ENCODE peak calls at places on chromosomes 6 and 20, in four cellular contexts. R is HCT116, K is mammary epithelial cell, B is H9. D is an unnamed sample.
A peak's percentile ranks its signal among the peaks of the same experiment; 100 is the strongest.

GRCh38 chr6:21437583-21437982 is 156.0 kb upstream of the SOX4 start:
- DNase-seq in R (no peak), K (no peak), B (no peak), D (no peak)

GRCh38 chr6:136964368-136964767 is 42.3 kb downstream of the SLC35D3 start:
- DNase-seq in R (no peak), K (no peak), B (no peak), D (no peak)

GRCh38 chr6:7784706-7785105 is 58.8 kb downstream of the BMP6 start:
- DNase-seq in R (no peak), K (no peak), B (no peak), D (no peak)

GRCh38 chr6:32838114-32838958 is at the start of gene TAP2:
- DNase-seq in R (peak; percentile 79), K (peak; percentile 88), B (peak; percentile 92), D (peak; percentile 96)

GRCh38 chr20:38307371-38308046 is 3.6 kb downstream of the BPI start:
- DNase-seq in R (no peak), K (peak; percentile 61), B (no peak), D (no peak)

GRCh38 chr6:37657117-37657886 is 40.4 kb downstream of the MDGA1 start:
- DNase-seq in R (peak; percentile 47), K (peak; percentile 89), B (no peak), D (no peak)

GRCh38 chr6:42784739-42785498 is 3.1 kb downstream of the BICRAL start:
- DNase-seq in R (no peak), K (no peak), B (no peak), D (no peak)

GRCh38 chr6:116220172-116220571 is 33.7 kb downstream of the TSPYL4 start:
- DNase-seq in R (no peak), K (no peak), B (no peak), D (no peak)

GRCh38 chr6:18269253-18269652 is 4.9 kb upstream of the DEK start:
- DNase-seq in R (no peak), K (peak; percentile 53), B (no peak), D (peak; percentile 64)

GRCh38 chr6:96391776-96392175 is 129.8 kb upstream of the UFL1 start:
- DNase-seq in R (no peak), K (no peak), B (peak; percentile 86), D (peak; percentile 7)

GRCh38 chr6:74611220-74611619 is 594.6 kb downstream of the COL12A1 start:
- DNase-seq in R (no peak), K (no peak), B (no peak), D (no peak)

GRCh38 chr6:43308101-43308989 is at the start of gene CRIP3:
- DNase-seq in R (no peak), K (peak; percentile 40), B (peak; percentile 91), D (no peak)

GRCh38 chr6:17984822-17985660 is 2.4 kb downstream of the KIF13A start:
- DNase-seq in R (no peak), K (peak; percentile 16), B (no peak), D (no peak)

GRCh38 chr20:31497838-31498540 is 16.3 kb upstream of the HM13 start:
- DNase-seq in R (peak; percentile 15), K (no peak), B (no peak), D (no peak)

GRCh38 chr20:5662769-5663168 is 87.4 kb upstream of the SHLD1 start:
- DNase-seq in R (no peak), K (no peak), B (no peak), D (no peak)

GRCh38 chr20:263701-264100 is 6.2 kb downstream of the DEFB132 start:
- DNase-seq in R (no peak), K (no peak), B (no peak), D (no peak)

GRCh38 chr20:19583532-19584175 is 174.4 kb upstream of the RIN2 start:
- DNase-seq in R (peak; percentile 13), K (peak; percentile 22), B (peak; percentile 91), D (peak; percentile 48)

GRCh38 chr20:5719861-5720401 is 30.3 kb upstream of the SHLD1 start:
- DNase-seq in R (no peak), K (peak; percentile 37), B (no peak), D (no peak)

GRCh38 chr20:1467355-1468116 is 887 bp upstream of the NSFL1C start:
- DNase-seq in R (no peak), K (no peak), B (peak; percentile 43), D (no peak)

GRCh38 chr6:19325335-19325789 is 511.8 kb upstream of the ID4 start:
- DNase-seq in R (no peak), K (no peak), B (no peak), D (no peak)

GRCh38 chr6:108102965-108103364 is 28.4 kb upstream of the OSTM1 start:
- DNase-seq in R (no peak), K (no peak), B (no peak), D (no peak)

GRCh38 chr6:20814494-20814893 is 280.2 kb downstream of the CDKAL1 start:
- DNase-seq in R (no peak), K (no peak), B (no peak), D (no peak)

GRCh38 chr6:47414517-47415167 is 62.9 kb upstream of the CD2AP start:
- DNase-seq in R (no peak), K (peak; percentile 50), B (no peak), D (peak; percentile 33)

GRCh38 chr6:150867117-150867516 is 1.6 kb downstream of the MTHFD1L start:
- DNase-seq in R (no peak), K (no peak), B (no peak), D (no peak)
- H2AFZ ChIP-seq in R (no peak overlapping the region), K (peak overlapping the region; percentile 98), B (no peak overlapping the region), D (peak overlapping the region; percentile 91)

GRCh38 chr6:12606616-12607015 is 110.0 kb upstream of the PHACTR1 start:
- DNase-seq in R (no peak), K (no peak), B (no peak), D (no peak)

GRCh38 chr6:12610862-12611261 is 105.7 kb upstream of the PHACTR1 start:
- DNase-seq in R (no peak), K (no peak), B (no peak), D (no peak)

GRCh38 chr6:12605888-12606345 is 110.7 kb upstream of the PHACTR1 start:
- DNase-seq in R (peak; percentile 65), K (peak; percentile 61), B (peak; percentile 57), D (peak; percentile 41)

GRCh38 chr6:12608874-12609273 is 107.7 kb upstream of the PHACTR1 start:
- DNase-seq in R (no peak), K (no peak), B (no peak), D (no peak)

DNA sequence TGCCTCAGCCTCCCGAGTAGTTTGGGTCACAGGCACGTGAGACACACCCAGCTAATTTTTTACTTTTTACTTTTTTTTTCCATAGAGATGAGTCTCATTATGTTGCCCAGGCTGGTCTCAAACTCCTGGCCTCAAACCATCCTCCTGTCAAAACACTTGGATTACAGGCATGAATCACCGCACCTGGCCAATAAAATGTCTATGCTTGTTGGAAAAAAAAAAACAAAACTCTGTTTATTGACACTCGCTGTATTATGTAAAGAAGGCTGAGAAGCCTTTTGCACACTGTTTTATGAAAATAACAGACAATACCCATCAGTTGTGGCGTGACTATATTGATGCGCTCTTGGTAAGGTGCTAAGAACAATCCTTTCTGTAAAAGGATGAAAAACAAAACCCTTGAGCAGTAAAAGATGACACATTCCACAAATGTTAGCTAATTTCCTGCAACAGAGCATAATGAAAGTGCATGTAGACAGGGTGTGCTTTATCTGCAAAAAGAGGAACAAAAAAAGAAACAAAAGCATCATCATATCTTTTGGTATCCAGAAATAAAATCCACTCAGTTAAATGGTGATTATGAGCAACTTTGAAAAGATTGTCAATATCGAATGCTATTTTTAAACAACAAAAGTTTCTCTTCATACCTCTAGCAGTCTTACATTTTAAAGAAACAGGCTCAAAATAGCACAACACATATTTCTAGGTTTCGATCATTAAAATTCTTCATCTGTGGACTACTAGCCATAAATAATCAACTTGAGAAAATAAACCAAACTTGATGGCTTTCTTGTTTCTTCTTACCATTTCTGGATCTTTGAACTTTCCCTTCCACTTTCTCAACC is 108.3 kb upstream of the PHACTR1 start:
- DNase-seq in R (no peak), K (peak; percentile 61), B (no peak), D (no peak)
- H2AFZ ChIP-seq in R (no peak overlapping the region), K (no peak overlapping the region), B (no peak overlapping the region), D (no peak overlapping the region)

GRCh38 chr20:60132162-60132826 is 174.1 kb downstream of the CDH26 start:
- DNase-seq in R (no peak), K (peak; percentile 29), B (no peak), D (no peak)
- H2AFZ ChIP-seq in R (no peak overlapping the region), K (no peak overlapping the region), B (no peak overlapping the region), D (no peak overlapping the region)

DNA sequence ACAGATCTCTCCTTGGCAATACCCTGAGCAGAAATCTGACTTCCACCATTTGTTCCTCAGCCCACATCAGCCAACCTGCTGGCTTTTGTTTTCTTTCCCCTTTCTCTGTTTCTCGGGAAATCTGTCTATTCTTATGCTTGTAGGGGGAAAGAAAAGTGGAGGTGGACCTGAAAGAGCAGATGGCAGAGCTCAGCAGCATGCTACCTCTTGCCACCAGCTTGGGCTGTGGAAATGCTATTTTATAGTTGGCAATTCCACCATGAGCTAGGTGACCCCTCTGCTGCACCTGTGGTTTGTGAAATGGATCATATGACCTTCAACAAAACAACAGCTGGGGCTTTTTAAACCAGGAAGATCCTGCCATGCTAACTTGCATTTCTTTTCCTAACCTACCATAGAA is 6.8 kb upstream of the SPATS1 start:
- DNase-seq in R (no peak), K (no peak), B (no peak), D (no peak)
- H2AFZ ChIP-seq in R (no peak overlapping the region), K (no peak overlapping the region), B (no peak overlapping the region), D (no peak overlapping the region)

GRCh38 chr20:50187403-50188051 is 3.1 kb upstream of the CEBPB start:
- DNase-seq in R (no peak), K (peak; percentile 50), B (no peak), D (no peak)

GRCh38 chr20:50190251-50191064 is at the start of gene CEBPB:
- DNase-seq in R (peak; percentile 76), K (peak; percentile 84), B (peak; percentile 94), D (peak; percentile 91)

GRCh38 chr20:50189681-50190250 is 864 bp upstream of the CEBPB start:
- DNase-seq in R (no peak), K (no peak), B (peak; percentile 83), D (peak; percentile 33)

GRCh38 chr20:50188287-50188688 is 2.3 kb upstream of the CEBPB start:
- DNase-seq in R (no peak), K (no peak), B (no peak), D (no peak)

GRCh38 chr20:50188879-50189680 is 1.6 kb upstream of the CEBPB start:
- DNase-seq in R (no peak), K (no peak), B (no peak), D (no peak)
- H2AFZ ChIP-seq in R (no peak overlapping the region), K (no peak overlapping the region), B (no peak overlapping the region), D (no peak overlapping the region)